ENCODE peak calls at places on chromosomes 6 and 20, in ten cellular contexts. T is stimulated activated CD4-positive, alpha-beta T cell treated with anti-CD3 and anti-CD28 coated beads, Interleukin-4, amount 100 ng/mL, for 4 hours; K is NCI-H69; U is EH; X is NCI-H460; H is cardiac fibroblast; S is heart right ventricle; N is AG20443; G is NCI-H1105 treated with DMSO at 0.1 percent for 48 hours; I is ACHN. Y is an unnamed sample.

GRCh38 chr6:106894978-106895702 is 79.4 kb downstream of the CD24 start:
- DNase-seq in K (peak; percentile 12), X (no peak), N (no peak), G (no peak), S (no peak), U (no peak), T (no peak), I (peak; percentile 36), H (peak; percentile 77), Y (no peak)

GRCh38 chr20:62778058-62778457 is 18.2 kb upstream of the MRGBP start:
- DNase-seq in S (no peak), I (no peak), U (no peak), T (no peak), G (no peak), K (no peak), H (no peak), N (no peak), X (no peak), Y (no peak)

GRCh38 chr20:36092424-36093024 is 62.0 kb upstream of the EPB41L1 start:
- DNase-seq in X (no peak), K (peak; percentile 80), N (peak; percentile 70), H (no peak), U (peak; percentile 28), T (peak; percentile 9), I (peak; percentile 30), S (no peak), G (peak; percentile 9), Y (peak; percentile 34)

GRCh38 chr20:14431568-14431967 is 94.2 kb upstream of the FLRT3 start:
- DNase-seq in H (no peak), X (no peak), G (no peak), U (no peak), K (no peak), T (no peak), S (no peak), N (no peak), I (no peak), Y (no peak)

GRCh38 chr6:135902756-135903331 is 51.3 kb downstream of the PDE7B start:
- DNase-seq in S (no peak), I (no peak), T (no peak), X (no peak), N (no peak), G (no peak), U (peak; percentile 34), H (peak; percentile 36), K (no peak), Y (no peak)

GRCh38 chr6:71139249-71139648 is 149.4 kb upstream of the OGFRL1 start:
- DNase-seq in H (peak; percentile 35), N (no peak), G (no peak), I (no peak), X (no peak), S (no peak), U (peak; percentile 38), T (no peak), K (no peak), Y (no peak)

GRCh38 chr6:53335224-53335994 is 13.3 kb downstream of the ELOVL5 start:
- DNase-seq in K (peak; percentile 41), U (no peak), H (no peak), N (no peak), G (no peak), X (no peak), S (peak; percentile 30), T (peak; percentile 42), I (no peak), Y (no peak)

GRCh38 chr6:81171991-81172740 is 580.3 kb downstream of the TENT5A start:
- DNase-seq in H (peak; percentile 79), G (no peak), X (no peak), K (no peak), S (peak; percentile 19), I (peak; percentile 84), U (peak; percentile 82), N (peak; percentile 74), T (no peak), Y (no peak)

GRCh38 chr6:25883536-25883935 is 9.5 kb upstream of the SLC17A3 start:
- DNase-seq in T (no peak), K (peak; percentile 12), H (peak; percentile 40), N (no peak), G (no peak), S (no peak), X (no peak), I (peak; percentile 81), U (peak; percentile 29), Y (no peak)

GRCh38 chr20:59850018-59850641 is 83.3 kb downstream of the SYCP2 start:
- DNase-seq in N (peak; percentile 44), T (no peak), K (peak; percentile 17), U (peak; percentile 45), I (peak; percentile 49), G (peak; percentile 51), X (peak; percentile 17), H (peak; percentile 63), S (no peak), Y (peak; percentile 28)